ENCODE peak calls at places on chromosomes 7 and 10, in four cellular contexts. One of them, this sample, is unnamed.
A peak's percentile ranks its signal among the peaks of the same experiment; 100 is the strongest.

GRCh38 chr10:77419056-77419455 is 218.6 kb downstream of the KCNMA1 start:
- DNase-seq in smooth muscle cell of the brain vasculature: no peak
- DNase-seq in SHP77: no peak
- DNase-seq in neural crest cell: no peak
- DNase-seq in this sample: no peak

GRCh38 chr10:132856869-132857524 is 71.0 kb upstream of the NKX6-2 start:
- DNase-seq in smooth muscle cell of the brain vasculature: no peak
- DNase-seq in SHP77: no peak
- DNase-seq in neural crest cell: no peak
- DNase-seq in this sample: no peak

GRCh38 chr7:1457059-1457948 is 2.0 kb downstream of the MICALL2 start:
- DNase-seq in smooth muscle cell of the brain vasculature: no peak
- DNase-seq in SHP77: no peak
- DNase-seq in neural crest cell: no peak
- DNase-seq in this sample: no peak

GRCh38 chr10:44965651-44966097 is 6.1 kb downstream of the RASSF4 start:
- DNase-seq in smooth muscle cell of the brain vasculature: no peak
- DNase-seq in SHP77: no peak
- DNase-seq in neural crest cell: no peak
- DNase-seq in this sample: no peak

GRCh38 chr7:128829391-128830166 is 627 bp upstream of the FLNC start:
- DNase-seq in smooth muscle cell of the brain vasculature: no peak
- DNase-seq in SHP77: no peak
- DNase-seq in neural crest cell: no peak
- DNase-seq in this sample: peak; percentile 60

GRCh38 chr10:103643381-103643780 is 149.9 kb downstream of the NEURL1 start:
- DNase-seq in smooth muscle cell of the brain vasculature: no peak
- DNase-seq in SHP77: no peak
- DNase-seq in neural crest cell: no peak
- DNase-seq in this sample: no peak

GRCh38 chr7:17593854-17594419 is 295.5 kb downstream of the AHR start:
- DNase-seq in smooth muscle cell of the brain vasculature: no peak
- DNase-seq in SHP77: no peak
- DNase-seq in neural crest cell: no peak
- DNase-seq in this sample: no peak

GRCh38 chr10:60518745-60519144 is 129.1 kb upstream of the ANK3 start:
- DNase-seq in smooth muscle cell of the brain vasculature: no peak
- DNase-seq in SHP77: no peak
- DNase-seq in neural crest cell: no peak
- DNase-seq in this sample: no peak

GRCh38 chr10:96416643-96417042 is 57.8 kb upstream of the OPALIN start:
- DNase-seq in smooth muscle cell of the brain vasculature: peak; percentile 13
- DNase-seq in SHP77: no peak
- DNase-seq in neural crest cell: peak; percentile 20
- DNase-seq in this sample: no peak

GRCh38 chr10:47372726-47373125 is 11.4 kb downstream of the ZNF488 start:
- DNase-seq in smooth muscle cell of the brain vasculature: no peak
- DNase-seq in SHP77: no peak
- DNase-seq in neural crest cell: no peak
- DNase-seq in this sample: no peak

This sample was measured in AG08396.